ENCODE peak calls at places on chromosome 1, in six cellular contexts. A is thyroid gland, N is fibroblast of lung, F is left ventricle myocardium inferior, P is endodermal cell, J is SJSA1. I is an unnamed sample. For H3K9me3, H3K4me1 and H3K27me3, the result is how much of the 10 kb centered on the place peaks cover.

GRCh38 chr1:155012052-155012546 is 9.5 kb downstream of the ZBTB7B start:
- DNase-seq in A (peak), N (peak), F (peak), P (peak), J (no peak), I (no peak)

GRCh38 chr1:25037174-25038074 is 107.3 kb upstream of the RUNX3 start:
- DNase-seq in A (no peak), N (peak), F (no peak), P (peak), J (no peak), I (no peak)

GRCh38 chr1:156577512-156577911 is 2.0 kb upstream of the TTC24 start:
- DNase-seq in A (no peak), N (no peak), F (no peak), P (no peak), J (no peak), I (no peak)

GRCh38 chr1:110633646-110634030 is 27.5 kb upstream of the KCNA2 start:
- DNase-seq in A (no peak), N (no peak), F (no peak), P (peak), J (no peak), I (no peak)

GRCh38 chr1:8040586-8040985 is 14.5 kb upstream of the ERRFI1 start:
- DNase-seq in A (peak), N (peak), F (peak), P (no peak), J (peak), I (no peak)

GRCh38 chr1:115454835-115455511 is 116.9 kb upstream of the NGF start:
- DNase-seq in A (no peak), N (peak), F (peak), P (no peak), J (no peak), I (no peak)

GRCh38 chr1:226100436-226101347 is 38.2 kb downstream of the H3-3A start:
- DNase-seq in A (peak), N (peak), F (peak), P (peak), J (no peak), I (no peak)

GRCh38 chr1:41719128-41719527 is 199.6 kb downstream of the HIVEP3 start:
- DNase-seq in A (no peak), N (no peak), F (no peak), P (no peak), J (no peak), I (no peak)

GRCh38 chr1:83828456-83828855 is 170.5 kb downstream of the TTLL7 start:
- DNase-seq in A (no peak), N (no peak), F (no peak), P (no peak), J (no peak), I (no peak)

GRCh38 chr1:85583355-85584263 is 3.0 kb downstream of the CCN1 start:
- DNase-seq in A (no peak), N (no peak), F (no peak), P (no peak), J (no peak), I (no peak)
- H3K9me3 ChIP-seq in A (under half), N (under half), F (under half), P (under half), J (under half), I (under half)

DNA sequence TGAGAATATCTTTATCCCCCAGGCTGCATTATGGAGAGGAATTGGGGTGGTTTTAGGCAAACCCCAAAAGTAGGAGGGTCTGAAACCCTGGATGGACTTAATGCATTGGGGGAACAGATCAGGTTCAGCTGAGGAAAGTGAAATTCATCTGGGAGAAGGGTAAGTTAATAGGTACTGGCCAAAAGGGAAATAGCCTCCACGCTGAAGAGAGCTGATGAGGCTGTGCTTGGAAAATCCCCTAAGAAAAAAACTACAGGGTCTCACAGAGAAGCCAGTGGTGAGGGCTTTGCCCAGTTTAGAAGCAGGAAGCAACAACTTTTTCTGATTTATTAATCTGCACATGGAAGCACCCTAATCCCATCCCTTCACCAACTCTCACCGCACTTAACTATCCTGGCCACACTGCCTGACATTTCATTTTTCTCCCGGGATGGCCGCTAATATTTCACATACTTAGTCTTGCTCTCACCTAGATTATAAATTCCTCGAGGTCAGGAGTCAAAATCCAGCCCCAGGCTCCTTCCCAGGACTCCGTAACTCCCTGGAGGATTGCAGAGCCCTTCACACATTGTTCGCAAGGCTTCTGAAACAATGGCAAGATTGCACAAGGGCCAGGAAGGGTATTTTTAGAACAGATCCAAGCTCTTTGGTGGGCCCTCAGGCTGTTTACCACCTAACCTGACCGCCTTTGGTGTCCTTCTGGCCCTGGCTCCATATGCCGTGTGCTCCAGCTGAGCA is 60.9 kb upstream of the TARBP1 start:
- DNase-seq in A (no peak), N (no peak), F (no peak), P (no peak), J (no peak), I (no peak)
- H3K4me1 ChIP-seq in A (half or more), N (under half), F (half or more), P (under half), J (under half), I (half or more)

GRCh38 chr1:204904228-204904810 is 33.7 kb downstream of the NFASC start:
- DNase-seq in A (no peak), N (no peak), F (no peak), P (no peak), J (no peak), I (no peak)

DNA sequence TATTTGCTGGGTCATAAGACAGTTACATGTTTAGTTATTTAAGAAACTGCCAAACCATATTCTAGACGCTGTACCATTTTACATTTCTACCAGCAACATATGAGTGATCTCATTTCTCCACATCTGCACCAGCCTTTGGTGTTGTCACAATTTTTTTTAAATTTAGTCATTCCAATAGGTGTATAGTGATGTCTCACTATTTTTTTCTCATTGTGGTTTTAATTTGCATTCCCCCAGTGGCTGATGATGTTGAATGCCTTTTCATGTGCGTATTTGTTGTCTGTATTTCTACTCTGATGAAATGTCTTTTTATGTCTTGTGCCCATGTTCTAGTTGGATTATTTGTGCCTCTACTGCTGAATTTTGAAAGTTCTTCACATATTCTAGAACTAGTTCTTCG is 38.4 kb downstream of the NFASC start:
- DNase-seq in A (no peak), N (no peak), F (no peak), P (no peak), J (no peak), I (no peak)
- H3K27me3 ChIP-seq in A (under half), N (under half), F (under half), P (under half), J (under half), I (under half)

DNA sequence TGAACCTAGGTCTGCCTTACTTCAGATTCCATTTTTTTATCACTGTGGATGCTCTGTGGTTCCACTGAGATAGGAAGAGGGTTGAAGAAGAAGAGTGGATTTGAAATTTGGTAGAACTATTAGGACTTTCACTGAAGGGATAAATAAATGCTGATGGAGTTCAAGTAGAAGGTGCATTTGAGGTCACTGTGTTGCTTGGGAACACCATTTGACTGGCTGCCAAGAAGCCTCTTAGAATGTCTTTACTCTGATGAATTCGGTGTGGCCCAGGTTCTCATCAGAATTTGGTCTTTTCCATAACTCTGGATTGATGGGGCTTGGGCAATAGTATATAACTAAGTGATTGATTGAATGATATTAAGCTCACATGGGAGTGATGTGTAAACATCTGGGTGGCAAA is 11.9 kb downstream of the XPR1 start:
- DNase-seq in A (peak), N (peak), F (no peak), P (no peak), J (no peak), I (no peak)
- H3K9me3 ChIP-seq in A (under half), N (under half), F (under half), P (under half), J (under half), I (under half)

GRCh38 chr1:91760487-91760886 is 125.5 kb downstream of the TGFBR3 start:
- DNase-seq in A (no peak), N (no peak), F (no peak), P (no peak), J (no peak), I (no peak)
- H3K4me1 ChIP-seq in A (under half), N (under half), F (half or more), P (under half), J (under half), I (under half)

DNA sequence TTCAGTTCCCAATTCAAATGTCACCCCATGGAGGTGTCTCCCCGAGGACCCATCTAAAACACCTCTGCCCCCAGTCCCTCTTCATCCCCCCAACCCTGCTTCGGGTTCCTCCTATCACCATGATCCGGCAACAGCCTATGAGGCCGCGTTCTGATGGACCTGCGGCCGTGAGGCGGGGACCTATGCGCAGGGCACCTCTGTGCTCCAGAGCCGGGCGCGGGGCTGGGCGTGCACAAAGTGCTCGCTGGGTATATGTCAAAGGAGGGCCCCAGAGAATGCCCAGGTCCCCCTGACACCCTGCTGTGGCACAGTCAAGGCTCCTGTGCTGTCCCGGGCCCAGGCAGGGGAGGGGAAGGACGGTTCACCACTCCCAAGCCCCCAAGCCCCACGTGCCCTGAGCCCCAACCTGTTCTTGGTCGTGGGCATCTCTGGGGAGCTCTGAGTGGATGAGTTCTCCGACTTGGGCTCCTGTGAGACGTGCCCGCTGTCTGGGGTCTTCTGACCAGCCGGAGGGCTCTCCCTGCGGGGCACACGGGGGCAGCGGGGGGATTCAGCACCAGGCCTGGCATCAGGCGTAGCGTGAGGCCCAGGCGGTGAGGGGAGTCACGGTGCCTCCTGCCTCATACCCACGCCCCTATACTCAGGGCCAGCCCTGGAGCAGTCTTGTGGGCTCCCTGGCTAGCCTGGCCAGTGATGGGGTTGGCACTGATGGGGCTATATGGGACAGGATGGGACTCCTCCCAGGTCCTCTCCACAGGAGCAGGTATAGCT is 67.7 kb downstream of the RAP1GAP start:
- DNase-seq in A (no peak), N (no peak), F (no peak), P (no peak), J (no peak), I (no peak)
- H3K27me3 ChIP-seq in A (under half), N (under half), F (half or more), P (under half), J (under half), I (under half)

DNA sequence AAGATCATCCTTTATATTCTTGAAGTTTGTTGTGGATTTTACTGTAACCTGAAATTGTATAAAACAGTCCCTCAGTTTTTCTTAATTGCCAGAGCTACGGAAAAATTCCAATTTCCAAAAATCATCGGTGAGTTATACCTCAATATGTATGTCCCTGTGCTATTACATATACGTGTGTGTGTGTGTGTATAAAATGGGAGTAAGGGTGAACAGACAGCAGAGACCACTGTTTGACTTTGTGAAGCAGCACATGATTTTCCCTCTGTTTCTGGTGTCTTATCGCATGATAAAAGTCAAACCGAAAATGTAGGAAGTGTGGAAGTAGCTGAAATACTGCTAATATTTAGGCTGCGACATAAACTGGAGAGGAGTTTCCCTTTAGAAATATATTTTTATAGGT is 1.2 kb downstream of the OR2T1 start:
- DNase-seq in A (no peak), N (no peak), F (no peak), P (no peak), J (no peak), I (no peak)
- H3K9me3 ChIP-seq in A (under half), N (under half), F (under half), P (half or more), J (under half), I (under half)

DNA sequence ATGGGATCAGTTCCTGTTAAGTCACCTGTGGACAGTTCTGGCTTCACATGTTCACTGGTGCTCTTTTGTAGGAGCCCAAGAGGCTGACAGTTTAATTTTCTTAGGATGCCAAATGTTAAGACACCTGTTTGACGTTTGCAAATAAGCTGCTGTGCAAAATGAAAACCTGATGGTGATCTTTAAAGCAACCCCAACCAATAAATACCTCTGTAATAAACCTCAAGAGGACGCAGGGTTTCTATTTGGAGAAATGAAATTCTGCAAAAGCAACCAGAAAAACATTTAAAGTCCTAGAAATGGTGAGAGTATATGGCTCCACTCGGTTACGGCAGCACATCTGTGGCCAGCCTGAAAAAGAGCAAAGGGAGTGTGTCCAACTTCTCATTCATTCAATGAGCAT is 5.7 kb upstream of the RHEX start:
- DNase-seq in A (no peak), N (no peak), F (no peak), P (no peak), J (no peak), I (no peak)
- H3K4me1 ChIP-seq in A (under half), N (under half), F (under half), P (under half), J (under half), I (under half)

I was measured in Caco-2.